ENCODE peak calls at places on chromosomes 13 and 19, in eight cellular contexts. Z is SK-N-SH, C is IMR-90, S is body of pancreas, P is small intestine, K is Karpas-422, J is mesendoderm, V is left ventricle myocardium inferior. X is an unnamed sample.

GRCh38 chr13:39776439-39776838 is 121.0 kb downstream of the COG6 start:
- DNase-seq in Z (no peak), C (peak), S (no peak), P (no peak), K (no peak), J (peak), V (no peak), X (no peak)

GRCh38 chr13:33349996-33350826 is 64.7 kb upstream of the STARD13 start:
- DNase-seq in Z (peak), C (peak), S (peak), P (peak), K (no peak), J (peak), V (peak), X (no peak)

GRCh38 chr13:31895687-31896086 is 135.9 kb upstream of the FRY start:
- DNase-seq in Z (no peak), C (no peak), S (no peak), P (no peak), K (no peak), J (no peak), V (no peak), X (no peak)

GRCh38 chr19:1295169-1296012 is 9.7 kb downstream of the EFNA2 start:
- DNase-seq in Z (peak), C (no peak), S (peak), P (no peak), K (peak), J (no peak), V (no peak), X (no peak)

GRCh38 chr19:18292460-18292809 is 11.0 kb upstream of the JUND start:
- DNase-seq in Z (no peak), C (no peak), S (no peak), P (peak), K (no peak), J (peak), V (no peak), X (peak)

GRCh38 chr13:47303626-47304025 is 406.8 kb upstream of the HTR2A start:
- DNase-seq in Z (no peak), C (no peak), S (no peak), P (no peak), K (no peak), J (no peak), V (no peak), X (no peak)

GRCh38 chr19:53867225-53868090 is at the start of gene MYADM:
- DNase-seq in Z (peak), C (peak), S (peak), P (peak), K (peak), J (peak), V (peak), X (peak)

GRCh38 chr13:45102136-45102802 is 18.0 kb upstream of the GTF2F2 start:
- DNase-seq in Z (peak), C (peak), S (no peak), P (no peak), K (no peak), J (no peak), V (no peak), X (no peak)

GRCh38 chr19:1089891-1090290 is 5.3 kb downstream of the POLR2E start:
- DNase-seq in Z (no peak), C (no peak), S (no peak), P (no peak), K (peak), J (no peak), V (no peak), X (no peak)

GRCh38 chr19:38619361-38620174 is 580 bp downstream of the EIF3K start:
- DNase-seq in Z (no peak), C (no peak), S (no peak), P (no peak), K (peak), J (no peak), V (no peak), X (no peak)

GRCh38 chr19:18636969-18637629 is at the start of gene KLHL26:
- DNase-seq in Z (no peak), C (no peak), S (no peak), P (no peak), K (no peak), J (no peak), V (no peak), X (no peak)

GRCh38 chr19:31340059-31341025 is 8.9 kb downstream of the TSHZ3 start:
- DNase-seq in Z (peak), C (peak), S (no peak), P (peak), K (no peak), J (no peak), V (no peak), X (no peak)

GRCh38 chr19:17402982-17403855 is 2.2 kb downstream of the BST2 start:
- DNase-seq in Z (peak), C (no peak), S (no peak), P (no peak), K (peak), J (peak), V (no peak), X (no peak)

GRCh38 chr19:1253514-1254080 is 5.2 kb downstream of the MIDN start:
- DNase-seq in Z (no peak), C (peak), S (no peak), P (peak), K (no peak), J (no peak), V (no peak), X (peak)

GRCh38 chr13:55570371-55570770 is 1570.3 kb upstream of the PRR20A start:
- DNase-seq in Z (no peak), C (no peak), S (no peak), P (no peak), K (no peak), J (no peak), V (no peak), X (no peak)

GRCh38 chr19:3272532-3272931 is 48.1 kb downstream of the CELF5 start:
- DNase-seq in Z (no peak), C (no peak), S (no peak), P (no peak), K (no peak), J (no peak), V (no peak), X (no peak)

GRCh38 chr13:99972190-99972731 is 694 bp upstream of the ZIC5 start:
- DNase-seq in Z (peak), C (no peak), S (no peak), P (no peak), K (no peak), J (peak), V (no peak), X (no peak)

GRCh38 chr19:46381746-46382345 is 31.5 kb downstream of the CCDC8 start:
- DNase-seq in Z (no peak), C (no peak), S (no peak), P (no peak), K (no peak), J (no peak), V (no peak), X (no peak)

GRCh38 chr13:95641291-95641811 is 3.2 kb downstream of the DZIP1 start:
- DNase-seq in Z (no peak), C (peak), S (no peak), P (peak), K (no peak), J (no peak), V (no peak), X (no peak)

GRCh38 chr19:43562698-43563241 is 12.6 kb downstream of the XRCC1 start:
- DNase-seq in Z (no peak), C (peak), S (peak), P (peak), K (no peak), J (no peak), V (peak), X (no peak)

GRCh38 chr13:50685491-50685890 is 158.0 kb downstream of the DLEU7 start:
- DNase-seq in Z (no peak), C (no peak), S (peak), P (peak), K (no peak), J (peak), V (peak), X (no peak)
- H3K27ac ChIP-seq in Z (peak), C (no peak), S (no peak), P (peak), K (no peak), J (no peak), V (peak), X (no peak)

GRCh38 chr19:58274771-58275199 is 4.0 kb upstream of the ZNF8 start:
- DNase-seq in Z (no peak), C (peak), S (no peak), P (peak), K (peak), J (no peak), V (no peak), X (no peak)
- H3K27ac ChIP-seq in Z (no peak), C (no peak), S (no peak), P (no peak), K (no peak), J (no peak), V (no peak), X (no peak)

DNA sequence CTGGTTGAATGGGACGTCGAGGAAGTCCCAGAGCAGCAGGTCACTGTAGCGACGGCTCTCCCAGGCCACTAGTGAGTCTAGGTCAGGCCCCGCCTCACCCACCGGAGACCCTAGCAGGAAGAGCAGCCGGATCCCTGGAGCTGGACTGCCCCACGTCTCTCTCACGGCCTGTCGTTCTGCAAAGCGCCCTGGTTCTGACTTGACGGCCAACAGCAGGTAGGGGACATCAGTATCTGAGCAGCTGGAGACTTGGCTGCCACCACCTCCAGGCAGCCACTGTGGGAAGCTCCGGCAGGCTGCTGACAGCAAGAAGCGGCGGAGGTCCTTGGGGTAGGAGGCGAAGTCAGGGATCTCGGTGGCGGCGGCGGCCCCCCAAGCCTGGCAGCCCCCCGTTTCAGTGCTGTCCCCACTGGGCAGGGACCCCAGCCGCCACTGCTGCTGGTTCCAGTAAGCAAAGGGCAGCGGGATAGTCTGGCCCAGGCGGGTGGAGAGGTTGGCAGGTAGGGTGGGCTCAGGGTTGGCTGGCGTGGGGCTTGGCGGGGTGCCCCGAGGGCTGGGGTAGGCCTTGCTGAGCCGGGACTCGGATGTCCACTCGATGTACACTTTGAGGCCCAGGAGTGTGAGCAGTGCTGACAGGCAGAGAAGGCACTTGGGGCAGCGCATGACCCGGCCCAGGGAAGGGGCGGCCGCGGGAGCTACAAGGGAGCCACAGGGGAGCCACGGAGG is 895 bp downstream of the B3GNT8 start:
- DNase-seq in Z (no peak), C (no peak), S (no peak), P (peak), K (peak), J (no peak), V (peak), X (no peak)
- H3K27ac ChIP-seq in Z (no peak), C (no peak), S (peak), P (peak), K (no peak), J (no peak), V (peak), X (no peak)

DNA sequence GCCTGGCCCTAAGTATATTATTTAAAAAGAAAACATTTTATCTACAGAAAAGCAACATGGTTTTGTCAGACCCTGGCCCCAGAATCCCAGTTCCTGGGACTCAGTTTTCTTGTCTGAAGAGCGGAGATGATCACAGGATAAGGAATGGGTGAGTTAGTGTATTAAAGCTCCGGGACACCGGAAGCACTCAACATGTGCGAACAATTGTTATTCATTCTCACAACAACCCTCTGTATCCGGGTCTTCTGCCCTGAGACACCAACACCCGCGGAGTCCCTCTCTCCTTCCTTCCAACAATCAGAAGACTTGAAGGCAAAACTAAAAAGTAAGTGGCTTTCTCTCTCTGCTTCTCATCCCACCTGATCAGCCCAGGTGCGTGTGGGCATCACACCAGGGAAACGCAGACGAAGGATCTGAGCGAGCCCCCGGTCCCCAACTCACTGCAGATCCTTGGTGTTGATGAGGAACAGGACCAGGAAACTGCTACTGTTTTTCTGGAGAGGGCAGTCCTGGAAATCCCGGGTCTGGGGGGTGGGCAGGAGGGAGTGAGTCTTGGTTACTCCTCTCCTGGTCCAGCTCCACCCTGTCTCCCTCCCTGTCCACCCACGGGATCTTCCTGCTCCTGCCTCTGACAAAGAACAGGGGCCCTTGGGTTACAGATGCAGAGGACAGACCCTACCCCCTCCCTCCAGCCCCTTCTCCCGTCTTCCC is 2.0 kb downstream of the GPR108 start:
- DNase-seq in Z (peak), C (no peak), S (no peak), P (no peak), K (no peak), J (peak), V (no peak), X (no peak)
- H3K27ac ChIP-seq in Z (no peak), C (no peak), S (no peak), P (no peak), K (peak), J (peak), V (peak), X (peak)

GRCh38 chr19:50875795-50876422 is 2.7 kb downstream of the KLK2 start:
- DNase-seq in Z (no peak), C (no peak), S (no peak), P (no peak), K (no peak), J (no peak), V (no peak), X (no peak)

GRCh38 chr19:50869479-50869878 is 3.8 kb upstream of the KLK2 start:
- DNase-seq in Z (no peak), C (no peak), S (no peak), P (no peak), K (no peak), J (no peak), V (no peak), X (no peak)

GRCh38 chr19:50870417-50871089 is 2.7 kb upstream of the KLK2 start:
- DNase-seq in Z (peak), C (peak), S (peak), P (peak), K (no peak), J (no peak), V (no peak), X (peak)

GRCh38 chr19:50874185-50874584 is 946 bp downstream of the KLK2 start:
- DNase-seq in Z (no peak), C (no peak), S (no peak), P (no peak), K (no peak), J (no peak), V (no peak), X (no peak)

GRCh38 chr19:50873056-50873455 is at the start of gene KLK2:
- DNase-seq in Z (no peak), C (no peak), S (no peak), P (no peak), K (no peak), J (no peak), V (no peak), X (no peak)
- H3K27ac ChIP-seq in Z (no peak), C (no peak), S (no peak), P (no peak), K (no peak), J (no peak), V (no peak), X (no peak)

DNA sequence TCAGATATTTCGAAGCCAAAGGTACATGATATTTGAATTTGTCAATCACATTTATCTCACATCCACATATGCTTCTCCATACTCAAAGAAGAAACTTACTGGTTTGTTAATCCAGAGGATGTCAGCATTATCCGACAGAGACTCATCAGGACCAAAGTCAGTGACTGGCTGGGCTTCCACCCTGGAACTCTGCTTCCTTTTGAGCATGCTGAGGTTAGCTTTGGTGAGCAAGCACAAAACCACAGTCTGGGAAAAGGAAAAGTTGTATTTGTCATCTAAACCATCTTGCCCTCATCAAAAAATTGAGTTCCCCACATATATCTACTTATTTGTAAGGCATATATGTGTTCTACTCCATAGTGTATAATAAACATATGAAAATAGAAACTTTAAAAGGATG is 17.4 kb downstream of the NALCN start:
- DNase-seq in Z (no peak), C (peak), S (no peak), P (no peak), K (no peak), J (no peak), V (no peak), X (no peak)
- H3K27ac ChIP-seq in Z (peak), C (no peak), S (no peak), P (no peak), K (no peak), J (no peak), V (no peak), X (no peak)

GRCh38 chr19:58535857-58536256 is 8.0 kb upstream of the TRIM28 start:
- DNase-seq in Z (no peak), C (no peak), S (no peak), P (no peak), K (no peak), J (no peak), V (no peak), X (no peak)

GRCh38 chr19:58531052-58531600 is 11.5 kb upstream of the ZBTB45 start:
- DNase-seq in Z (no peak), C (no peak), S (no peak), P (no peak), K (no peak), J (no peak), V (no peak), X (no peak)

GRCh38 chr19:58538257-58539168 is 5.4 kb upstream of the TRIM28 start:
- DNase-seq in Z (no peak), C (no peak), S (no peak), P (peak), K (no peak), J (peak), V (peak), X (peak)

GRCh38 chr19:58536852-58537798 is 6.7 kb upstream of the TRIM28 start:
- DNase-seq in Z (no peak), C (no peak), S (no peak), P (no peak), K (no peak), J (no peak), V (no peak), X (no peak)
- H3K27ac ChIP-seq in Z (no peak), C (no peak), S (no peak), P (no peak), K (no peak), J (no peak), V (no peak), X (no peak)

DNA sequence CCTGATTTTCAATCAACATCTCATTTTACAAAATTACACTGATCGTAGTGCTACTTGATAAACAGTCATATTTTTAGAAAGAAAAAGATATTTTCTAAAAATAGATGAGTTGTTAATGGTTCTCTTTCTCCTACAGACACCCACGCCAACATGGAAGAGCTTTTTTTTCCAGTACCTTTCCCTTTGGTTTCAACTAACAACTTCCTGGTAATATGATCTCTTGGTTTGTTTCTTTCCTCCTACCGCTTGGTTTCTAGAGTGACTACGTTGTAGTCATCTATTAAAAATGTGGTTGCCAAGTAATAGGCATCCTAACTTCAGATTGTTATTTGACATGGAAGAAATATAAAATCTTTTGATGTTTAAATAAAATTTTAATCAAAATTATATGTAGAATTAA is 189.0 kb downstream of the LACC1 start:
- DNase-seq in Z (no peak), C (peak), S (no peak), P (no peak), K (no peak), J (peak), V (no peak), X (no peak)
- H3K27ac ChIP-seq in Z (no peak), C (no peak), S (no peak), P (no peak), K (no peak), J (no peak), V (no peak), X (peak)

GRCh38 chr19:32543107-32543900 is 37.7 kb upstream of the PDCD5 start:
- DNase-seq in Z (no peak), C (peak), S (no peak), P (no peak), K (no peak), J (peak), V (no peak), X (peak)

GRCh38 chr19:32539240-32539916 is 41.6 kb upstream of the PDCD5 start:
- DNase-seq in Z (no peak), C (no peak), S (no peak), P (no peak), K (no peak), J (no peak), V (no peak), X (no peak)

GRCh38 chr19:32537626-32538025 is 43.4 kb upstream of the PDCD5 start:
- DNase-seq in Z (no peak), C (no peak), S (no peak), P (no peak), K (no peak), J (no peak), V (no peak), X (no peak)

DNA sequence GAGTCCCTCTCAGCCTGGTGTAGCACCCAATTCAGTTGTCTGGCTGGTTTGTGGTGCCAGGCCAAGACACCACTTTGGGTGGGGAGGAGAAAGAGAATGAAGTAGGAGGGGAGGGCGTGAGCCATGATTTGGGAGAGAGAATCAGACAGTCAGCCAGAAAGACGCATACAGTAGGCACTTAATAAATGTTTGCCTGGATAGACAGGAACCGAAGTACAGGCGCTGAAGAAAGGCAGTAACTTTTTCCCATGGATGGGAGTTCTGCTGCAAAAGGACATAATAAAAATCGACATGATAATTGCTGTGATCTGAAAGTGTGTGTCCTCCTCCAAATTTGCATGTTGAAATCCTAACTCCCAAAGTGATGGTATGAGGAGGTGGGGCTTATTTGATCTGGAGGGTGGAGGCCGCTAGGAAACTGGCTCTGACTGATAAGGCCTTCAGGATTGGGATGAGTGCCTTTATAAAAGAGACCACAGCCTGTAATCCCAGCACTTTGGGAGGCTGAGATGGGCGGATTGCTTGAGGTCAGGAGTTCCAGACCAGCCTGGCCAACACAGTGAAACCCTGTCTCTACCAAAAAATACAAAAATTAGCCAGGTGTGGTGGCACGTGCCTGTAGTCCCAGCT is 38.4 kb upstream of the PDCD5 start:
- DNase-seq in Z (no peak), C (no peak), S (no peak), P (no peak), K (no peak), J (no peak), V (no peak), X (no peak)
- H3K27ac ChIP-seq in Z (no peak), C (no peak), S (no peak), P (no peak), K (no peak), J (no peak), V (no peak), X (no peak)